ENCODE peak calls at places on chromosomes 3 and 15, in four cellular contexts. One of them, this sample, is unnamed.

GRCh38 chr15:96354731-96355560 is 24.4 kb downstream of the NR2F2 start:
- DNase-seq in GM23338: no peak
- DNase-seq in foreskin fibroblast: peak
- DNase-seq in left ventricle myocardium inferior: no peak
- DNase-seq in this sample: no peak

GRCh38 chr15:31278544-31279220 is 48.0 kb upstream of the KLF13 start:
- DNase-seq in GM23338: no peak
- DNase-seq in foreskin fibroblast: no peak
- DNase-seq in left ventricle myocardium inferior: no peak
- DNase-seq in this sample: no peak

GRCh38 chr3:27423463-27423862 is 54.3 kb upstream of the NEK10 start:
- DNase-seq in GM23338: no peak
- DNase-seq in foreskin fibroblast: peak
- DNase-seq in left ventricle myocardium inferior: no peak
- DNase-seq in this sample: peak

GRCh38 chr3:131501949-131502348 is 822 bp downstream of the MRPL3 start:
- DNase-seq in GM23338: no peak
- DNase-seq in foreskin fibroblast: no peak
- DNase-seq in left ventricle myocardium inferior: no peak
- DNase-seq in this sample: no peak

GRCh38 chr15:48693474-48693873 is 48.0 kb upstream of the FBN1 start:
- DNase-seq in GM23338: no peak
- DNase-seq in foreskin fibroblast: no peak
- DNase-seq in left ventricle myocardium inferior: no peak
- DNase-seq in this sample: no peak

GRCh38 chr15:99845009-99845408 is 111.8 kb upstream of the LYSMD4 start:
- DNase-seq in GM23338: no peak
- DNase-seq in foreskin fibroblast: no peak
- DNase-seq in left ventricle myocardium inferior: no peak
- DNase-seq in this sample: no peak

GRCh38 chr15:51780636-51781035 is 29.2 kb downstream of the TMOD2 start:
- DNase-seq in GM23338: no peak
- DNase-seq in foreskin fibroblast: no peak
- DNase-seq in left ventricle myocardium inferior: no peak
- DNase-seq in this sample: no peak

GRCh38 chr3:69425249-69425648 is 39.4 kb upstream of the FRMD4B start:
- DNase-seq in GM23338: peak
- DNase-seq in foreskin fibroblast: peak
- DNase-seq in left ventricle myocardium inferior: no peak
- DNase-seq in this sample: no peak

GRCh38 chr3:110069641-110070538 is 732.5 kb upstream of the DPPA4 start:
- DNase-seq in GM23338: no peak
- DNase-seq in foreskin fibroblast: peak
- DNase-seq in left ventricle myocardium inferior: no peak
- DNase-seq in this sample: peak

GRCh38 chr15:89740137-89740536 is 10.9 kb downstream of the MESP1 start:
- DNase-seq in GM23338: peak
- DNase-seq in foreskin fibroblast: peak
- DNase-seq in left ventricle myocardium inferior: no peak
- DNase-seq in this sample: peak

GRCh38 chr3:154122096-154122911 is 1.1 kb downstream of the ARHGEF26 start:
- DNase-seq in GM23338: peak
- DNase-seq in foreskin fibroblast: no peak
- DNase-seq in left ventricle myocardium inferior: peak
- DNase-seq in this sample: no peak

GRCh38 chr3:49701388-49702077 is 12.2 kb downstream of the RNF123 start:
- DNase-seq in GM23338: peak
- DNase-seq in foreskin fibroblast: no peak
- DNase-seq in left ventricle myocardium inferior: no peak
- DNase-seq in this sample: no peak

GRCh38 chr3:10204921-10205320 is 40.2 kb downstream of the IRAK2 start:
- DNase-seq in GM23338: no peak
- DNase-seq in foreskin fibroblast: no peak
- DNase-seq in left ventricle myocardium inferior: no peak
- DNase-seq in this sample: no peak

GRCh38 chr15:51286816-51287215 is 51.6 kb downstream of the CYP19A1 start:
- DNase-seq in GM23338: peak
- DNase-seq in foreskin fibroblast: no peak
- DNase-seq in left ventricle myocardium inferior: no peak
- DNase-seq in this sample: no peak

GRCh38 chr3:5058463-5058862 is 63.6 kb upstream of the ARL8B start:
- DNase-seq in GM23338: no peak
- DNase-seq in foreskin fibroblast: peak
- DNase-seq in left ventricle myocardium inferior: no peak
- DNase-seq in this sample: no peak

GRCh38 chr15:89526181-89526580 is 29.8 kb upstream of the RHCG start:
- DNase-seq in GM23338: no peak
- DNase-seq in foreskin fibroblast: no peak
- DNase-seq in left ventricle myocardium inferior: no peak
- DNase-seq in this sample: no peak

GRCh38 chr3:170038434-170039110 is 777 bp downstream of the GPR160 start:
- DNase-seq in GM23338: peak
- DNase-seq in foreskin fibroblast: no peak
- DNase-seq in left ventricle myocardium inferior: no peak
- DNase-seq in this sample: no peak

GRCh38 chr3:27559835-27560234 is 75.7 kb upstream of the SLC4A7 start:
- DNase-seq in GM23338: no peak
- DNase-seq in foreskin fibroblast: peak
- DNase-seq in left ventricle myocardium inferior: peak
- DNase-seq in this sample: peak

GRCh38 chr3:13878711-13879101 is 1.2 kb downstream of the WNT7A start:
- DNase-seq in GM23338: peak
- DNase-seq in foreskin fibroblast: no peak
- DNase-seq in left ventricle myocardium inferior: no peak
- DNase-seq in this sample: no peak

DNA sequence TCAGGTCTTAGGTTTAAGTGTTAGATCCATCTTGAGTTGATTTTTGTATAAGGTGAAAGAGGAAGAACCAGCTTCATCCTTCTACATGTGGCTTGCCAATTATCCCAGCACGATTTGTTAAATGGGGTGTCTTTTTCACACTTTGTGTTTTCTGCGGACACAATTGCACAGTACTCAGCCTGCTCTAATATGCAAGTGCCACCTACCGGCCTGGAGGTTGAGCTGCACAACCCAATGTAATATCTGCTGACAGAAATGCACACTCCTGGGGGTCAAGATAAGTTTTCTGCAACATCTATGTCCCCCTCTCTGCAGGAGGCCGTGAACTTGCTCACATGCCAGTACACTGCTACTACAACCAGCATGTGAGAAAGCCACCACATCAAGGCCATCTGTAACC is 791.9 kb upstream of the ROBO1 start:
- DNase-seq in GM23338: peak
- DNase-seq in foreskin fibroblast: no peak
- DNase-seq in left ventricle myocardium inferior: no peak
- DNase-seq in this sample: no peak
- TF ChIP-seq CTCF in GM23338: peak
- TF ChIP-seq CTCF in foreskin fibroblast: no peak
- TF ChIP-seq CTCF in left ventricle myocardium inferior: no peak
- TF ChIP-seq CTCF in this sample: no peak

GRCh38 chr3:45012577-45012976 is 13.5 kb upstream of the CLEC3B start:
- DNase-seq in GM23338: no peak
- DNase-seq in foreskin fibroblast: no peak
- DNase-seq in left ventricle myocardium inferior: no peak
- DNase-seq in this sample: no peak

GRCh38 chr3:45009868-45010267 is 16.2 kb upstream of the CLEC3B start:
- DNase-seq in GM23338: no peak
- DNase-seq in foreskin fibroblast: no peak
- DNase-seq in left ventricle myocardium inferior: no peak
- DNase-seq in this sample: no peak

GRCh38 chr3:45008117-45008516 is 18.0 kb upstream of the CLEC3B start:
- DNase-seq in GM23338: no peak
- DNase-seq in foreskin fibroblast: peak
- DNase-seq in left ventricle myocardium inferior: no peak
- DNase-seq in this sample: no peak

GRCh38 chr3:45010718-45011355 is 15.3 kb upstream of the CLEC3B start:
- DNase-seq in GM23338: no peak
- DNase-seq in foreskin fibroblast: peak
- DNase-seq in left ventricle myocardium inferior: no peak
- DNase-seq in this sample: no peak

GRCh38 chr3:45011756-45012441 is 14.2 kb upstream of the CLEC3B start:
- DNase-seq in GM23338: no peak
- DNase-seq in foreskin fibroblast: peak
- DNase-seq in left ventricle myocardium inferior: peak
- DNase-seq in this sample: peak
- H3K4me3 ChIP-seq in GM23338: no peak
- H3K4me3 ChIP-seq in foreskin fibroblast: no peak
- H3K4me3 ChIP-seq in left ventricle myocardium inferior: peak
- H3K4me3 ChIP-seq in this sample: peak

GRCh38 chr3:126212629-126213375 is 32.4 kb upstream of the ALDH1L1 start:
- DNase-seq in GM23338: peak
- DNase-seq in foreskin fibroblast: peak
- DNase-seq in left ventricle myocardium inferior: peak
- DNase-seq in this sample: no peak
- TF ChIP-seq CTCF in GM23338: peak
- TF ChIP-seq CTCF in foreskin fibroblast: peak
- TF ChIP-seq CTCF in left ventricle myocardium inferior: peak
- TF ChIP-seq CTCF in this sample: peak

GRCh38 chr3:66606126-66606525 is 105.3 kb upstream of the LRIG1 start:
- DNase-seq in GM23338: no peak
- DNase-seq in foreskin fibroblast: no peak
- DNase-seq in left ventricle myocardium inferior: no peak
- DNase-seq in this sample: no peak

GRCh38 chr3:66604476-66604875 is 103.7 kb upstream of the LRIG1 start:
- DNase-seq in GM23338: no peak
- DNase-seq in foreskin fibroblast: no peak
- DNase-seq in left ventricle myocardium inferior: no peak
- DNase-seq in this sample: no peak

GRCh38 chr3:66602691-66603090 is 101.9 kb upstream of the LRIG1 start:
- DNase-seq in GM23338: no peak
- DNase-seq in foreskin fibroblast: no peak
- DNase-seq in left ventricle myocardium inferior: no peak
- DNase-seq in this sample: no peak

GRCh38 chr3:66602237-66602636 is 101.4 kb upstream of the LRIG1 start:
- DNase-seq in GM23338: no peak
- DNase-seq in foreskin fibroblast: no peak
- DNase-seq in left ventricle myocardium inferior: no peak
- DNase-seq in this sample: no peak

DNA sequence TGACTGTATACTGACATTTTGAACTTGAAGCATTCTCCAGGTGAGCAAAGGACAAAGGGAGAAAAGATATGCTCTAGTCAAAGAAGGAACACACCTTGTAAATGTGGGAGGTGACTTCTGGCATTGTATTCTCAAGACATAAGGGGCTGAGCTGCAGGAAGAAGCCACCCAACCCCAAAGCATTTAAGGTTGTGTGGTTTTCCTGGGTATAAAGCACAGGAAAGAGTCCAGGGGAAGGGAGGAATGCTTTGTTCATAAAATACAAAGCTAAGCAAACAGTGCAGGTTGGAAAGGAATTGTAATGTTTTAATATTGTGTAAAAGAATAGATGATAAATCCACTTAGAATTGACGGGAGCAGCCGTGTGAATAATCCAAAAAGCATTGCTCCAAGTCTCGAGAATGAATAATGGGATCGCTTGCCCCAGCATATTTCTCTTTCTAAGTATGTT is 102.4 kb upstream of the LRIG1 start:
- DNase-seq in GM23338: no peak
- DNase-seq in foreskin fibroblast: no peak
- DNase-seq in left ventricle myocardium inferior: no peak
- DNase-seq in this sample: no peak
- H3K4me3 ChIP-seq in GM23338: no peak
- H3K4me3 ChIP-seq in foreskin fibroblast: no peak
- H3K4me3 ChIP-seq in left ventricle myocardium inferior: no peak
- H3K4me3 ChIP-seq in this sample: no peak

DNA sequence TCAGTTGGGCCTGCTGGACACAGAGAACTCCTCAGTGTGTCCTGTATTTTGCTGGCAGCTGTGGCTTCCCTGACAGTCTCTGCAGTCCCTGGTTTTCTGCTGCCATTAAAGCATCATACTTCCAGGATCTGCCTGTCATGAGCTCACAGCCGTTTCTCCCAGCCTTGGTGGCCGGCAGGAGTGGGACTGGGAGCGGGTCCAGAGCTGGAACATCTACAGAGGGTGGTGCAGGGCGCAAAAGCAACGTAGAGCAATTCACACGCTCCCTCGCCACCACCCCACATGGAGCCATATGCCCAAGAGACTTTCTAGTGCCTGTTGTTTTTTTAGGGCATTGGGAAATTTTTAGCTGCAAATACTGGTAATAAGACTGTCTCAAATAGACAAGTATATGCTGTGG is 33.6 kb downstream of the ABTB1 start:
- DNase-seq in GM23338: no peak
- DNase-seq in foreskin fibroblast: no peak
- DNase-seq in left ventricle myocardium inferior: peak
- DNase-seq in this sample: no peak
- TF ChIP-seq CTCF in GM23338: no peak
- TF ChIP-seq CTCF in foreskin fibroblast: no peak
- TF ChIP-seq CTCF in left ventricle myocardium inferior: no peak
- TF ChIP-seq CTCF in this sample: no peak

DNA sequence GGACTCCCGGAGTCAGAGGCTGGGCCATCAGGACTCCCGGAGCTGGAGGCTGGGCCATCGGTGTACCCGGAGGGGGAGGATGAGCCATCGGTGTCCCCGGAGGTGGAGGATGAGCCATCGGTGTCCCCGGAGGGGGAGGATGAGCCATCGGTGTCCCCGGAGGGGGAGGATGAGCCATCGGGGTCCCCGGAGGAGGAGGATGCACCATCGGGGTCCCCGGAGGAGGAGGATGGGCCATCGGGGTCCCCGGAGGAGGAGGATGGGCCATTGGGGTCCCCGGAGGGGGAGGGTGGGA is 719 bp downstream of the MAGEL2 start:
- DNase-seq in GM23338: no peak
- DNase-seq in foreskin fibroblast: no peak
- DNase-seq in left ventricle myocardium inferior: no peak
- DNase-seq in this sample: no peak
- H3K4me3 ChIP-seq in GM23338: peak
- H3K4me3 ChIP-seq in foreskin fibroblast: no peak
- H3K4me3 ChIP-seq in left ventricle myocardium inferior: peak
- H3K4me3 ChIP-seq in this sample: peak